ENCODE peak calls at places on chromosomes 16 and 17, in nine cellular contexts. Z, R, J, O, Y, K, L, S and W are unnamed samples.

GRCh38 chr17:50904522-50905459 is 38.6 kb upstream of the TOB1 start:
- DNase-seq in K (peak), L (no peak), J (peak), O (no peak), Y (no peak), Z (peak), R (no peak), S (no peak), W (peak)

GRCh38 chr17:79970576-79971068 is 65.0 kb downstream of the TBC1D16 start:
- DNase-seq in Z (peak), S (peak), O (peak), R (no peak), K (no peak), L (peak), J (no peak), Y (peak), W (peak)

GRCh38 chr16:89574681-89575246 is 794 bp upstream of the CPNE7 start:
- DNase-seq in Z (peak), R (peak), S (no peak), K (peak), J (peak), L (peak), Y (peak), O (peak), W (peak)

GRCh38 chr17:20008242-20009051 is 712 bp upstream of the SPECC1 start:
- DNase-seq in K (no peak), O (no peak), J (no peak), Z (no peak), R (peak), S (no peak), Y (peak), L (peak), W (peak)

GRCh38 chr17:44899074-44899782 is at the start of gene EFTUD2:
- DNase-seq in S (peak), Z (peak), J (peak), K (peak), Y (peak), O (peak), L (peak), R (peak), W (peak)

GRCh38 chr17:2481760-2482159 is 29.9 kb downstream of the METTL16 start:
- DNase-seq in K (no peak), R (no peak), O (no peak), J (no peak), Z (no peak), Y (no peak), S (no peak), L (no peak), W (no peak)

GRCh38 chr16:649646-650045 is 481 bp downstream of the WDR90 start:
- DNase-seq in R (no peak), K (no peak), O (no peak), Y (peak), J (no peak), L (no peak), Z (peak), S (no peak), W (no peak)

GRCh38 chr17:18258356-18259038 is at the start of gene FLII:
- DNase-seq in Y (peak), R (peak), O (no peak), L (peak), J (peak), K (peak), Z (no peak), S (no peak), W (peak)

GRCh38 chr16:66131156-66131807 is 235.2 kb upstream of the CDH5 start:
- DNase-seq in Y (no peak), L (no peak), O (peak), J (no peak), S (no peak), K (peak), R (no peak), Z (peak), W (no peak)